ENCODE peak calls at places on chromosome 4, in ten cellular contexts. One of them, this sample, is unnamed.
A peak's percentile ranks its signal among the peaks of the same experiment; 100 is the strongest.

GRCh38 chr4:29263011-29263410 is 1457.2 kb upstream of the PCDH7 start:
- DNase-seq in SJSA1: no peak
- DNase-seq in renal cortical epithelial cell: no peak
- DNase-seq in germinal center: no peak
- DNase-seq in ACHN: no peak
- DNase-seq in fibroblast of the aortic adventitia: no peak
- DNase-seq in endothelial cell of umbilical vein: no peak
- DNase-seq in myocyte: no peak
- DNase-seq in pancreas: no peak
- DNase-seq in stimulated activated CD4-positive, alpha-beta T cell treated with anti-CD3 and anti-CD28 coated beads, Interleukin-12 subunit alpha, Interleukin-12 subunit beta, amount 100 ng/mL, for 4 hours: no peak
- DNase-seq in this sample: no peak

GRCh38 chr4:111283066-111283677 is 660.3 kb upstream of the PITX2 start:
- DNase-seq in SJSA1: peak; percentile 54
- DNase-seq in renal cortical epithelial cell: peak; percentile 45
- DNase-seq in germinal center: peak; percentile 40
- DNase-seq in ACHN: peak; percentile 70
- DNase-seq in fibroblast of the aortic adventitia: peak; percentile 70
- DNase-seq in endothelial cell of umbilical vein: peak; percentile 58
- DNase-seq in myocyte: peak; percentile 85
- DNase-seq in pancreas: peak; percentile 66
- DNase-seq in stimulated activated CD4-positive, alpha-beta T cell treated with anti-CD3 and anti-CD28 coated beads, Interleukin-12 subunit alpha, Interleukin-12 subunit beta, amount 100 ng/mL, for 4 hours: peak; percentile 25
- DNase-seq in this sample: peak; percentile 6

GRCh38 chr4:155911905-155912304 is 8.4 kb downstream of the TDO2 start:
- DNase-seq in SJSA1: no peak
- DNase-seq in renal cortical epithelial cell: no peak
- DNase-seq in germinal center: no peak
- DNase-seq in ACHN: no peak
- DNase-seq in fibroblast of the aortic adventitia: no peak
- DNase-seq in endothelial cell of umbilical vein: no peak
- DNase-seq in myocyte: no peak
- DNase-seq in pancreas: no peak
- DNase-seq in stimulated activated CD4-positive, alpha-beta T cell treated with anti-CD3 and anti-CD28 coated beads, Interleukin-12 subunit alpha, Interleukin-12 subunit beta, amount 100 ng/mL, for 4 hours: no peak
- DNase-seq in this sample: no peak

GRCh38 chr4:19983072-19983471 is 268.6 kb upstream of the SLIT2 start:
- DNase-seq in SJSA1: no peak
- DNase-seq in renal cortical epithelial cell: peak; percentile 3
- DNase-seq in germinal center: no peak
- DNase-seq in ACHN: no peak
- DNase-seq in fibroblast of the aortic adventitia: peak; percentile 84
- DNase-seq in endothelial cell of umbilical vein: peak; percentile 90
- DNase-seq in myocyte: no peak
- DNase-seq in pancreas: no peak
- DNase-seq in stimulated activated CD4-positive, alpha-beta T cell treated with anti-CD3 and anti-CD28 coated beads, Interleukin-12 subunit alpha, Interleukin-12 subunit beta, amount 100 ng/mL, for 4 hours: no peak
- DNase-seq in this sample: no peak

GRCh38 chr4:25161599-25161960 is 1.3 kb upstream of the SEPSECS start:
- DNase-seq in SJSA1: no peak
- DNase-seq in renal cortical epithelial cell: peak; percentile 36
- DNase-seq in germinal center: no peak
- DNase-seq in ACHN: no peak
- DNase-seq in fibroblast of the aortic adventitia: peak; percentile 21
- DNase-seq in endothelial cell of umbilical vein: no peak
- DNase-seq in myocyte: peak; percentile 11
- DNase-seq in pancreas: no peak
- DNase-seq in stimulated activated CD4-positive, alpha-beta T cell treated with anti-CD3 and anti-CD28 coated beads, Interleukin-12 subunit alpha, Interleukin-12 subunit beta, amount 100 ng/mL, for 4 hours: no peak
- DNase-seq in this sample: peak; percentile 19

GRCh38 chr4:71367546-71367945 is 28.7 kb downstream of the SLC4A4 start:
- DNase-seq in SJSA1: no peak
- DNase-seq in renal cortical epithelial cell: no peak
- DNase-seq in germinal center: no peak
- DNase-seq in ACHN: no peak
- DNase-seq in fibroblast of the aortic adventitia: no peak
- DNase-seq in endothelial cell of umbilical vein: no peak
- DNase-seq in myocyte: no peak
- DNase-seq in pancreas: no peak
- DNase-seq in stimulated activated CD4-positive, alpha-beta T cell treated with anti-CD3 and anti-CD28 coated beads, Interleukin-12 subunit alpha, Interleukin-12 subunit beta, amount 100 ng/mL, for 4 hours: no peak
- DNase-seq in this sample: peak; percentile 82

GRCh38 chr4:122747883-122748282 is 15.4 kb downstream of the BBS12 start:
- DNase-seq in SJSA1: no peak
- DNase-seq in renal cortical epithelial cell: peak; percentile 67
- DNase-seq in germinal center: no peak
- DNase-seq in ACHN: no peak
- DNase-seq in fibroblast of the aortic adventitia: peak; percentile 67
- DNase-seq in endothelial cell of umbilical vein: no peak
- DNase-seq in myocyte: peak; percentile 43
- DNase-seq in pancreas: no peak
- DNase-seq in stimulated activated CD4-positive, alpha-beta T cell treated with anti-CD3 and anti-CD28 coated beads, Interleukin-12 subunit alpha, Interleukin-12 subunit beta, amount 100 ng/mL, for 4 hours: no peak
- DNase-seq in this sample: no peak

GRCh38 chr4:7412586-7412975 is 22.1 kb downstream of the PSAPL1 start:
- DNase-seq in SJSA1: no peak
- DNase-seq in renal cortical epithelial cell: no peak
- DNase-seq in germinal center: no peak
- DNase-seq in ACHN: no peak
- DNase-seq in fibroblast of the aortic adventitia: no peak
- DNase-seq in endothelial cell of umbilical vein: no peak
- DNase-seq in myocyte: no peak
- DNase-seq in pancreas: no peak
- DNase-seq in stimulated activated CD4-positive, alpha-beta T cell treated with anti-CD3 and anti-CD28 coated beads, Interleukin-12 subunit alpha, Interleukin-12 subunit beta, amount 100 ng/mL, for 4 hours: no peak
- DNase-seq in this sample: no peak

GRCh38 chr4:109614466-109614865 is 54.4 kb downstream of the MCUB start:
- DNase-seq in SJSA1: no peak
- DNase-seq in renal cortical epithelial cell: no peak
- DNase-seq in germinal center: no peak
- DNase-seq in ACHN: no peak
- DNase-seq in fibroblast of the aortic adventitia: no peak
- DNase-seq in endothelial cell of umbilical vein: no peak
- DNase-seq in myocyte: no peak
- DNase-seq in pancreas: no peak
- DNase-seq in stimulated activated CD4-positive, alpha-beta T cell treated with anti-CD3 and anti-CD28 coated beads, Interleukin-12 subunit alpha, Interleukin-12 subunit beta, amount 100 ng/mL, for 4 hours: no peak
- DNase-seq in this sample: no peak

GRCh38 chr4:108644237-108644636 is 6.2 kb upstream of the OSTC start:
- DNase-seq in SJSA1: peak; percentile 59
- DNase-seq in renal cortical epithelial cell: peak; percentile 23
- DNase-seq in germinal center: no peak
- DNase-seq in ACHN: no peak
- DNase-seq in fibroblast of the aortic adventitia: peak; percentile 56
- DNase-seq in endothelial cell of umbilical vein: peak; percentile 61
- DNase-seq in myocyte: peak; percentile 92
- DNase-seq in pancreas: no peak
- DNase-seq in stimulated activated CD4-positive, alpha-beta T cell treated with anti-CD3 and anti-CD28 coated beads, Interleukin-12 subunit alpha, Interleukin-12 subunit beta, amount 100 ng/mL, for 4 hours: no peak
- DNase-seq in this sample: no peak

GRCh38 chr4:147594107-147594506 is 23.1 kb upstream of the TMEM184C start:
- DNase-seq in SJSA1: no peak
- DNase-seq in renal cortical epithelial cell: no peak
- DNase-seq in germinal center: no peak
- DNase-seq in ACHN: no peak
- DNase-seq in fibroblast of the aortic adventitia: no peak
- DNase-seq in endothelial cell of umbilical vein: no peak
- DNase-seq in myocyte: no peak
- DNase-seq in pancreas: no peak
- DNase-seq in stimulated activated CD4-positive, alpha-beta T cell treated with anti-CD3 and anti-CD28 coated beads, Interleukin-12 subunit alpha, Interleukin-12 subunit beta, amount 100 ng/mL, for 4 hours: no peak
- DNase-seq in this sample: no peak

GRCh38 chr4:147799986-147800555 is 68.2 kb downstream of the ARHGAP10 start:
- DNase-seq in SJSA1: peak; percentile 47
- DNase-seq in renal cortical epithelial cell: peak; percentile 70
- DNase-seq in germinal center: no peak
- DNase-seq in ACHN: no peak
- DNase-seq in fibroblast of the aortic adventitia: no peak
- DNase-seq in endothelial cell of umbilical vein: no peak
- DNase-seq in myocyte: peak; percentile 85
- DNase-seq in pancreas: no peak
- DNase-seq in stimulated activated CD4-positive, alpha-beta T cell treated with anti-CD3 and anti-CD28 coated beads, Interleukin-12 subunit alpha, Interleukin-12 subunit beta, amount 100 ng/mL, for 4 hours: peak; percentile 11
- DNase-seq in this sample: no peak